ENCODE peak calls at places on chromosomes 12 and 14, in four cellular contexts. G is neural progenitor cell, K is mammary epithelial cell, Z is fibroblast of lung. Q is an unnamed sample.

GRCh38 chr12:4621511-4621910 is 27.3 kb downstream of the AKAP3 start:
- DNase-seq in G (no peak), K (peak; percentile 3), Z (no peak), Q (no peak)

GRCh38 chr12:38154096-38155019 is 162.2 kb upstream of the ALG10B start:
- DNase-seq in G (no peak), K (no peak), Z (no peak), Q (no peak)

GRCh38 chr14:58298880-58299664 is 717 bp downstream of the ARID4A start:
- DNase-seq in G (peak; percentile 69), K (no peak), Z (no peak), Q (peak; percentile 53)

GRCh38 chr14:91252901-91253794 is 8.6 kb upstream of the GPR68 start:
- DNase-seq in G (peak; percentile 84), K (no peak), Z (no peak), Q (peak; percentile 88)

GRCh38 chr14:65222434-65222833 is 120.1 kb upstream of the MAX start:
- DNase-seq in G (peak; percentile 67), K (peak; percentile 46), Z (peak; percentile 57), Q (peak; percentile 84)

GRCh38 chr14:70707138-70708038 is 65.7 kb downstream of the TTC9 start:
- DNase-seq in G (no peak), K (peak; percentile 95), Z (peak; percentile 89), Q (peak; percentile 30)

GRCh38 chr14:90088160-90088559 is 26.4 kb downstream of the KCNK13 start:
- DNase-seq in G (no peak), K (no peak), Z (peak; percentile 2), Q (no peak)

GRCh38 chr12:42180990-42181611 is 36.4 kb upstream of the GXYLT1 start:
- DNase-seq in G (no peak), K (peak; percentile 29), Z (peak; percentile 18), Q (no peak)

GRCh38 chr14:47675489-47676300 is at the start of gene MDGA2:
- DNase-seq in G (peak; percentile 85), K (peak; percentile 5), Z (peak; percentile 49), Q (peak; percentile 86)

GRCh38 chr12:82696543-82696942 is 9.8 kb downstream of the TMTC2 start:
- DNase-seq in G (no peak), K (no peak), Z (no peak), Q (no peak)

GRCh38 chr12:53215497-53215896 is 8.4 kb upstream of the ITGB7 start:
- DNase-seq in G (no peak), K (no peak), Z (no peak), Q (no peak)

GRCh38 chr12:115943630-115944391 is 333.7 kb downstream of the MED13L start:
- DNase-seq in G (no peak), K (no peak), Z (no peak), Q (no peak)

GRCh38 chr14:76446486-76446885 is 70.5 kb downstream of the ESRRB start:
- DNase-seq in G (no peak), K (no peak), Z (no peak), Q (no peak)

GRCh38 chr12:42119085-42119633 is 25.5 kb downstream of the GXYLT1 start:
- DNase-seq in G (no peak), K (no peak), Z (peak; percentile 86), Q (no peak)

GRCh38 chr14:56196274-56196673 is 78.1 kb downstream of the PELI2 start:
- DNase-seq in G (no peak), K (no peak), Z (peak; percentile 58), Q (no peak)

GRCh38 chr14:56197150-56197549 is 78.9 kb downstream of the PELI2 start:
- DNase-seq in G (no peak), K (no peak), Z (no peak), Q (no peak)

GRCh38 chr14:56194062-56194461 is 75.9 kb downstream of the PELI2 start:
- DNase-seq in G (no peak), K (no peak), Z (no peak), Q (no peak)

GRCh38 chr14:56195219-56195618 is 77.0 kb downstream of the PELI2 start:
- DNase-seq in G (peak; percentile 63), K (no peak), Z (no peak), Q (peak; percentile 43)

GRCh38 chr14:56195727-56196126 is 77.5 kb downstream of the PELI2 start:
- DNase-seq in G (no peak), K (no peak), Z (peak; percentile 83), Q (no peak)
- H2AFZ ChIP-seq in G (no peak overlapping the region), K (no peak overlapping the region), Z (no peak overlapping the region), Q (no peak overlapping the region)

GRCh38 chr12:121189887-121190155 is 20.1 kb upstream of the P2RX4 start:
- DNase-seq in G (no peak), K (no peak), Z (no peak), Q (no peak)

GRCh38 chr12:121190523-121191031 is 19.4 kb upstream of the P2RX4 start:
- DNase-seq in G (no peak), K (peak; percentile 76), Z (peak; percentile 96), Q (peak; percentile 34)

GRCh38 chr12:121187501-121187900 is 22.4 kb upstream of the P2RX4 start:
- DNase-seq in G (no peak), K (no peak), Z (no peak), Q (no peak)

GRCh38 chr12:121188227-121188626 is 21.7 kb upstream of the P2RX4 start:
- DNase-seq in G (no peak), K (no peak), Z (no peak), Q (no peak)

DNA sequence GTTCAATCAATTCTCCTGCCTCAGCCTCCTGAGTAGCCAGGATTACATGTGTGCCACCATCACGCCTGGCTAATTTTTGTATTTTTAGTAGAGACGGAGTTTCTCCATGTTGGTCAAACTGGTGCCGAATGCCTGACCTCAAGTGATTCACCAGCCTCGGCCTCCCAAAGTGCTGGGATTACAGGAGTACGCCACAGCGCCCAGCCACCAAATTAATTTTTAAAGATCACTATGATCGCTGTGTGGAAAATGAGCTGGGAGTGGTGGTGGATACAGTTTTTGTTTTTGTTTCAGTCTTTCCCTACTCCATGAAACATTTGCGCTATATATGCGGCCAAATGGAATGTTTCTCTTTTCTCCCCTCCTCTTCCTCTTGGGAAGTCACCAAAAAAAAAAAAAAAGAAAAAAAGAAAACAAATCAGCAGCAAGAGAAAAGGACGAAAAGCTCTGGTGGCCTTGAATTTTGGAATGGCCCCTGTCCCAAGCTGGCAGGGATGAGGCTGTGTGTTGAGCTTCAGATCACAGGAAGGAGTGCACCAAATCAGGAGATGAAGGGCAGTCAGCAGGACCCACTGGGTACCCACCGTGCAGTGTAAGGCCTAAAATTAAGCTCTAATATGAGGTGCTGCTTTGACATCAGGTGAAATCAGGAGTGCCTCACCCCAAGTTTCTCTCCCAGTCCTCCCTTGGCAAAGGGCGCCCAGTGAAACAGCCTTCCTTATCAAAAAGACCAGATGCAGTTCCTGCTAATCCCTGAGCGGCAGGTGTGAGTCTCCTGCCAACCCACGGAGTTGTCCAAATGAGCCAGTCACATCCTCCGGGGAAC is 20.7 kb upstream of the P2RX4 start:
- DNase-seq in G (no peak), K (no peak), Z (no peak), Q (peak; percentile 27)
- H2AFZ ChIP-seq in G (no peak overlapping the region), K (no peak overlapping the region), Z (peak overlapping the region; percentile 37), Q (peak overlapping the region; percentile 56)

DNA sequence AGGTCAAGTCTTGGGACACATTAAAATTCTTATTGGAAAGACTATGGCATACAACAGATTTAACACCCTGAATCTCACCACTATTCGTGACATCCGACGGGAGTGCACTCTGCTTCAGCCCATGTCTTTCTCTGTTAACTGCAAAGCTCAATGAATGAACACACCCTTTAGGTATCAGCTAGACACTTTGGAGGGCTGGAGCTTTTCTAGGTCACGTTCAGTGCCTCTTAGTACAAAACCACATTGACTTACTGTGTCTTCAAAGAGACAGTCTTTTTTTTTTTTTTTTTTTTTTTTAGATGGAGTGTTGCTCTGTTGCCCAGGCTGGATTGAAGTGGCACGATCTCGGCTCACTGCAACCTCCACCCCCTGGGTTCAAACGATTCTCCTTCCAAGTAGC is 80.6 kb downstream of the GLT1D1 start:
- DNase-seq in G (no peak), K (no peak), Z (no peak), Q (no peak)
- H2AFZ ChIP-seq in G (no peak overlapping the region), K (no peak overlapping the region), Z (no peak overlapping the region), Q (no peak overlapping the region)

DNA sequence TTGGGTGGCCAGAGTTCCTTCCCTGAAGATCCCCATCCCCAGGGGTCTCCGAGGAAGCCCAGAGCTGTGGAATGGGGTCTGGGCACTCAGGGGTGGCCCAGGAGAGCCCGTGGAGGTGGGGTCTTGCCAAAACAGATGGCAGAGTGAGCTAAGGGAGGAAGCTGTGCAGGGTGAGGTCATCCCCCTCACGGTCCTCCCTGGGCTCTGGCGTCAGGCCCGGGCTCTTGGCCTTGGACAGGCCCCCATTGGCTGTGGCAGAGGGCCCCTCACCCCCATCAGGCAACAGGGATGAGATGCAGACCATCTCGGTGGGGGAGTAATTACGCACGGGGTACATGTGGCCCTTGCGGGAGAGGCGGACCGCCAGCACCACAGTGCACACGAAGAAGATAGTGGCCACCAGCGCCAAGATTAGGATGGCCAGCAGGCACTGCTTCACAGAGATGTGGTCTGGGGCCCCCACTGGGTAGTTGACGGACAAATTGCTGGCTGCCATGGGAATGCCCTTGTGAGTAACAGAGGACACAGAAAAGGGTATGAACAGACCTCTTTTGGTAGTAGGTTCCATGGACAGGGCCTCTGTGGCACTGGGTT is 10.7 kb downstream of the SELPLG start:
- DNase-seq in G (no peak), K (no peak), Z (no peak), Q (no peak)
- H2AFZ ChIP-seq in G (peak overlapping the region; percentile 100), K (no peak overlapping the region), Z (no peak overlapping the region), Q (peak overlapping the region; percentile 73)

Q was measured in GM23338.